ENCODE peak calls at places on chromosomes 12 and 14, in four cellular contexts. N, G, O and M are unnamed samples.

GRCh38 chr14:104510216-104510615 is 69.3 kb upstream of the C14orf180 start:
- DNase-seq in N (no peak), O (no peak), G (no peak), M (no peak)

GRCh38 chr12:12813120-12814101 is at the start of gene DDX47:
- DNase-seq in G (peak), N (peak), O (peak), M (peak)

GRCh38 chr12:111084605-111085004 is 164.2 kb upstream of the MYL2 start:
- DNase-seq in G (peak), N (no peak), O (no peak), M (no peak)

GRCh38 chr14:91032250-91032649 is 28.2 kb downstream of the RPS6KA5 start:
- DNase-seq in G (no peak), O (no peak), N (no peak), M (no peak)

GRCh38 chr12:121678721-121679300 is 9.4 kb upstream of the MORN3 start:
- DNase-seq in N (no peak), G (no peak), O (peak), M (no peak)

GRCh38 chr14:69780952-69781351 is 14.0 kb downstream of the SRSF5 start:
- DNase-seq in G (no peak), N (no peak), O (no peak), M (no peak)

GRCh38 chr12:124147579-124147978 is 147.3 kb upstream of the RFLNA start:
- DNase-seq in G (no peak), O (no peak), N (peak), M (no peak)

GRCh38 chr14:21494902-21495762 is 16.0 kb downstream of the METTL3 start:
- DNase-seq in N (no peak), G (no peak), O (peak), M (no peak)

GRCh38 chr14:90281261-90281660 is 24.9 kb downstream of the PSMC1 start:
- DNase-seq in G (no peak), O (peak), N (no peak), M (no peak)

GRCh38 chr14:21978184-21978998 is 304.8 kb upstream of the OR4E1 start:
- DNase-seq in G (peak), N (peak), O (peak), M (no peak)

GRCh38 chr14:67428501-67429031 is 16.6 kb upstream of the PLEK2 start:
- DNase-seq in O (peak), G (no peak), N (no peak), M (no peak)

GRCh38 chr14:54338696-54339317 is 58.0 kb upstream of the CDKN3 start:
- DNase-seq in G (no peak), O (peak), N (peak), M (no peak)

GRCh38 chr14:93044116-93044515 is 71.6 kb downstream of the ITPK1 start:
- DNase-seq in N (no peak), G (no peak), O (no peak), M (no peak)

GRCh38 chr12:106118-106561 is 39.6 kb downstream of the IQSEC3 start:
- DNase-seq in G (peak), O (peak), N (no peak), M (no peak)

GRCh38 chr14:36747411-36748184 is 85.9 kb downstream of the PAX9 start:
- DNase-seq in G (no peak), N (peak), O (no peak), M (no peak)

GRCh38 chr12:63150255-63151060 is 543 bp downstream of the AVPR1A start:
- DNase-seq in O (no peak), G (peak), N (peak), M (peak)

GRCh38 chr14:72389200-72389599 is 457.0 kb downstream of the RGS6 start:
- DNase-seq in G (no peak), O (no peak), N (no peak), M (no peak)
- H3K4me3 ChIP-seq in G (no peak), O (no peak), N (no peak), M (no peak)

DNA sequence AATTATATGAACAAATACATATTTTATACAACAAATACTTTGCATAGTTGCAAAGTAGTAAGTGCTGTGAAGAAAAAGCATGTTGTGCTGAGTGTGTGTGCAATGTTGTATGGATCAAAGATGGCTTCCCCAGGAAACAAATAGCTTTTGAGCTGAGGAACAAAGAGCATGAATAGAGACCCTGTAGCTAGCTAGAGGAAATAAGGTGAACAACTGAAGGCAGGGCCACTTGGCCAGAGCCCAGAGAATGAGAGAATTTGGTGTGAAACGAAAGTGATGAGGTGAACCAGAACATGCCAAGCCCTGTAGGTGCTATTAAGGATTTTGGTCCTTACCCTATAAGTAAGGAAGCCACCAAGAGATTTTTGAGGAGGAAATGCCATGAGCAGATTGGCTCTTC is 17.1 kb downstream of the DYRK2 start:
- DNase-seq in N (no peak), O (no peak), G (no peak), M (no peak)
- H3K4me3 ChIP-seq in N (no peak), O (no peak), G (no peak), M (no peak)

GRCh38 chr12:93911436-93911835 is 234.3 kb downstream of the CRADD start:
- DNase-seq in G (no peak), N (no peak), O (peak), M (no peak)

GRCh38 chr12:93913845-93914244 is 234.5 kb upstream of the PLXNC1 start:
- DNase-seq in G (no peak), O (peak), N (peak), M (no peak)

GRCh38 chr12:93912086-93912733 is 235.0 kb downstream of the CRADD start:
- DNase-seq in N (no peak), O (peak), G (no peak), M (no peak)

GRCh38 chr12:93908264-93908663 is 231.1 kb downstream of the CRADD start:
- DNase-seq in N (no peak), O (no peak), G (no peak), M (no peak)

DNA sequence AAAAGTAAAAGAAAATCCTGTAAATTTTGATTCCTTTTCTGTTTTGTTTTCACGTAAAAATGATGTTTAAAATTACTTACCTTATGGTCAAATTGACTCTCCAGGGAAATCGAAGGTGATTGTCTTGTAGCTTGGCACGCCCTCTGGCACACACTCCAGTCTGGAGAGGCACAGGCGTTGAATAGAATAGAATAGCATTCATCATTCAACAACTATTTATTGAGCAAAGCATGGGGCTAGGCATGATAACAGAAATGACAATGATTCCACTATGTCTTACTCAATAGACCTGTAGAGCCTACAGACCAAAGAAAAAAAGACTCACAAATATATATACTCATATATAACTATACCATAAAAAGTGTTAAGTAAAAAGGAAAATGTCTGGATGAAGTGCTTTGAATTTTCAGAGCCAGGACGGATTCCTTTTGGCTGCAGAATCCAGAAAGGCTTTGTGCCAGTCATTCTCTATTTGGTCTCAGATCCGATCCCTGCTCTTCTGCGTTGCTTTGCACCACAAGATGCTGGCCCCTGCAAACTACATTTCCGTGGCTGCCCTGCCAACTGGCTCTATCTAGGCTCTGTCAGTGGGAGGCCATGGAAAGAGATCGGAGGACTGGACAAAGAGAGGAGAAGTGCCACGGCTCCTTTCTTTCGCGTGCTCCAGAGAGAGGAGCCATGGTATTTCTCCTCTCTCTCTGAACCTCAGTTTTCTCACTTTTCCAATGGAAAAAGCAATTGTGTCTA is 231.8 kb downstream of the CRADD start:
- DNase-seq in O (no peak), N (no peak), G (no peak), M (no peak)
- H3K4me3 ChIP-seq in O (no peak), N (no peak), G (no peak), M (no peak)

DNA sequence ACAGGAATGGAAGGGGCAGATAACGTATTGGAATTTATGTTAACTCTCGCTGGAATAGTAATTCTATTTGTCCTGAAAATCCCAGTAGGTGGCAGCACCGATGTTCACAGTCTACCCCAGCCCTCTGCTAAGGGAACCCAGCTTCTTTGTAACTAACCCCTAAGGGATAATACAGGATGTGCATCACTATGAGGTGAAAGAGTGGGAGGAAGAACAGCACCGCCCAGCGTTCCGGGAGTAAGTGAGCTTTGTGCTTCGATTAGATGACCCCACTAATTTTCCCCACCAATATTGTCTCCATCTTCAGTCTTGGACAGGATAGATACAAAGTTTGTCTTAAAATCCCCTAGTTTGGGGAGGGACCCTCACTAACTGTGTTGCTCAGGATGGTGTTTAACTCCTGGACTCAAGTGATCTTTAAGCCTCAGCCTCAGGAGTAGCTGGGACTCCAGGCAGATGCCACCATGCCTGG is 2.7 kb downstream of the SLC2A3 start:
- DNase-seq in N (peak), O (peak), G (peak), M (peak)
- H3K4me3 ChIP-seq in N (peak), O (peak), G (peak), M (no peak)

GRCh38 chr12:116861331-116861730 is 19.9 kb downstream of the HRK start:
- DNase-seq in G (no peak), N (peak), O (peak), M (no peak)

GRCh38 chr12:116856729-116857128 is 24.5 kb downstream of the HRK start:
- DNase-seq in N (no peak), G (no peak), O (no peak), M (no peak)

GRCh38 chr12:116862167-116862566 is 19.1 kb downstream of the HRK start:
- DNase-seq in N (no peak), O (no peak), G (no peak), M (no peak)

GRCh38 chr12:116863275-116863767 is 17.9 kb downstream of the HRK start:
- DNase-seq in N (peak), G (no peak), O (peak), M (no peak)

GRCh38 chr12:116860281-116860680 is 21.0 kb downstream of the HRK start:
- DNase-seq in O (no peak), G (no peak), N (no peak), M (no peak)
- H3K4me3 ChIP-seq in O (no peak), G (no peak), N (peak), M (no peak)

GRCh38 chr14:59272633-59273032 is 84.2 kb downstream of the DAAM1 start:
- DNase-seq in G (no peak), O (no peak), N (no peak), M (no peak)

GRCh38 chr14:59273737-59274136 is 85.3 kb downstream of the DAAM1 start:
- DNase-seq in G (no peak), O (no peak), N (no peak), M (no peak)

GRCh38 chr14:59275668-59276067 is 87.2 kb downstream of the DAAM1 start:
- DNase-seq in N (peak), G (no peak), O (peak), M (no peak)

GRCh38 chr14:59276235-59276634 is 87.8 kb downstream of the DAAM1 start:
- DNase-seq in G (no peak), N (no peak), O (no peak), M (no peak)

GRCh38 chr14:59274991-59275391 is 86.5 kb downstream of the DAAM1 start:
- DNase-seq in N (peak), G (peak), O (no peak), M (no peak)
- H3K4me3 ChIP-seq in N (no peak), G (no peak), O (no peak), M (no peak)

GRCh38 chr12:48863296-48863695 is 2.4 kb downstream of the RND1 start:
- DNase-seq in O (no peak), N (no peak), G (no peak), M (no peak)

GRCh38 chr12:48868446-48868845 is 2.8 kb upstream of the RND1 start:
- DNase-seq in O (no peak), G (no peak), N (no peak), M (no peak)

GRCh38 chr12:48865441-48866290 is at the start of gene RND1:
- DNase-seq in N (peak), G (peak), O (peak), M (peak)

GRCh38 chr12:48862691-48863090 is 3.0 kb downstream of the RND1 start:
- DNase-seq in O (no peak), N (no peak), G (no peak), M (no peak)

GRCh38 chr12:48865141-48865440 is 579 bp downstream of the RND1 start:
- DNase-seq in N (no peak), G (no peak), O (no peak), M (no peak)
- H3K4me3 ChIP-seq in N (peak), G (peak), O (peak), M (peak)

DNA sequence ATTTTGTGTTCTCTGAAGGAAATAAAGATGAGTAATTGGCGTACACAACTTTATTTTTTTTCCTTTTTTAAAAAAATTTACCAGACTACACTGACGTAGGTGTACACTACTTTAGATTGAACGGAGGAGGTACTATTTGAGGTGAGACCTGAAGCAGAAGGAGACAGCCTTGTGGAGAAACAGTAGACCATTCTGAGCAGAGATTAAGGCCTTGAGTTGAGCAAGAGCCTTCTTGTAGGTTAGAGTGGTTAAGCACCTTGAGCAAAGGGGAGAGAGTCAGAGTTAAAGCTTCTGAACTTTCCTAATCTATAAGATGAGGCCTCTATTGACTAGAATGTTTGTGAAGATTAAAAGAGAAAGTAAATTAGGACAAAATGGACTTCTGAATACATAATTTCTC is 2.5 kb downstream of the LEMD3 start:
- DNase-seq in N (no peak), G (no peak), O (peak), M (no peak)
- H3K4me3 ChIP-seq in N (peak), G (peak), O (peak), M (peak)

GRCh38 chr14:50830044-50830931 is 674 bp downstream of the NIN start:
- DNase-seq in N (peak), O (peak), G (peak), M (peak)
- H3K4me3 ChIP-seq in N (peak), O (peak), G (peak), M (peak)